ENCODE peak calls at places on chromosomes 16 and 17, in five cellular contexts. K is H9, W is neuronal stem cell, V is H1, O is IMR-90. Y is an unnamed sample. For H3K4me1, the result is how much of the 10 kb centered on the place peaks cover.

GRCh38 chr17:58040386-58040785 is 33.3 kb upstream of the SRSF1 start:
- DNase-seq in K (no peak), W (no peak), V (no peak), O (no peak), Y (no peak)

GRCh38 chr17:80028030-80028429 is 7.6 kb downstream of the TBC1D16 start:
- DNase-seq in K (no peak), W (no peak), V (no peak), O (no peak), Y (no peak)

GRCh38 chr17:75130632-75131277 is 787 bp downstream of the NT5C start:
- DNase-seq in K (peak), W (no peak), V (peak), O (peak), Y (no peak)

GRCh38 chr16:50535506-50536257 is 12.5 kb upstream of the NKD1 start:
- DNase-seq in K (no peak), W (no peak), V (no peak), O (no peak), Y (no peak)

GRCh38 chr16:56671706-56672105 is 2.1 kb downstream of the MT1H start:
- DNase-seq in K (no peak), W (no peak), V (no peak), O (peak), Y (no peak)

GRCh38 chr17:38970804-38971203 is 3.6 kb upstream of the FBXO47 start:
- DNase-seq in K (no peak), W (no peak), V (peak), O (no peak), Y (no peak)

GRCh38 chr17:65294184-65294719 is 157.1 kb downstream of the RGS9 start:
- DNase-seq in K (peak), W (peak), V (peak), O (peak), Y (peak)

GRCh38 chr17:7068268-7068667 is 11.8 kb downstream of the CLEC10A start:
- DNase-seq in K (no peak), W (no peak), V (no peak), O (no peak), Y (no peak)

GRCh38 chr17:45648642-45649041 is 135.5 kb upstream of the CRHR1 start:
- DNase-seq in K (peak), W (no peak), V (peak), O (no peak), Y (no peak)

GRCh38 chr17:54902017-54902416 is 1.4 kb downstream of the TOM1L1 start:
- DNase-seq in K (no peak), W (no peak), V (no peak), O (no peak), Y (no peak)

GRCh38 chr17:7352559-7352889 is 562 bp downstream of the KCTD11 start:
- DNase-seq in K (no peak), W (no peak), V (no peak), O (no peak), Y (no peak)

GRCh38 chr16:13957197-13958078 is 37.5 kb downstream of the ERCC4 start:
- DNase-seq in K (no peak), W (peak), V (no peak), O (peak), Y (peak)

GRCh38 chr16:10736926-10737625 is 6.6 kb upstream of the NUBP1 start:
- DNase-seq in K (peak), W (peak), V (peak), O (peak), Y (peak)

GRCh38 chr17:41452276-41452675 is 11.5 kb upstream of the KRT38 start:
- DNase-seq in K (no peak), W (no peak), V (no peak), O (no peak), Y (no peak)

GRCh38 chr16:80105160-80105559 is 435.6 kb upstream of the DYNLRB2 start:
- DNase-seq in K (no peak), W (no peak), V (no peak), O (no peak), Y (peak)

GRCh38 chr17:38738007-38738662 is 8.0 kb downstream of the CISD3 start:
- DNase-seq in K (no peak), W (no peak), V (no peak), O (no peak), Y (no peak)

GRCh38 chr17:43860077-43860725 is 13.2 kb downstream of the CD300LG start:
- DNase-seq in K (no peak), W (no peak), V (no peak), O (no peak), Y (no peak)

GRCh38 chr17:34895388-34895787 is 65.9 kb downstream of the CCT6B start:
- DNase-seq in K (peak), W (no peak), V (no peak), O (no peak), Y (no peak)

GRCh38 chr17:71327376-71328059 is 793.3 kb upstream of the SOX9 start:
- DNase-seq in K (no peak), W (no peak), V (no peak), O (peak), Y (no peak)

GRCh38 chr16:79146-80054 is 1.4 kb downstream of the MPG start:
- DNase-seq in K (no peak), W (no peak), V (no peak), O (peak), Y (no peak)

GRCh38 chr16:85083051-85083639 is 29.1 kb downstream of the CIBAR2 start:
- DNase-seq in K (peak), W (no peak), V (peak), O (peak), Y (no peak)

GRCh38 chr16:87784812-87785211 is 19.0 kb upstream of the KLHDC4 start:
- DNase-seq in K (no peak), W (no peak), V (no peak), O (peak), Y (peak)

GRCh38 chr16:87778476-87778829 is 12.7 kb upstream of the KLHDC4 start:
- DNase-seq in K (no peak), W (no peak), V (no peak), O (no peak), Y (no peak)

GRCh38 chr16:87780385-87780989 is 14.7 kb upstream of the KLHDC4 start:
- DNase-seq in K (no peak), W (no peak), V (no peak), O (peak), Y (no peak)

GRCh38 chr16:87778830-87779579 is 13.2 kb upstream of the KLHDC4 start:
- DNase-seq in K (peak), W (peak), V (peak), O (peak), Y (peak)
- H3K4me1 ChIP-seq in K (under half), W (under half), V (under half), O (under half), Y (under half)

GRCh38 chr17:73179878-73180277 is 13.0 kb upstream of the COG1 start:
- DNase-seq in K (no peak), W (no peak), V (no peak), O (no peak), Y (no peak)

GRCh38 chr17:73175962-73176565 is 11.3 kb downstream of the SSTR2 start:
- DNase-seq in K (no peak), W (no peak), V (no peak), O (no peak), Y (no peak)

GRCh38 chr17:73184133-73184993 is 8.5 kb upstream of the COG1 start:
- DNase-seq in K (no peak), W (no peak), V (no peak), O (no peak), Y (no peak)

GRCh38 chr17:73182616-73183310 is 10.1 kb upstream of the COG1 start:
- DNase-seq in K (no peak), W (no peak), V (no peak), O (no peak), Y (no peak)

DNA sequence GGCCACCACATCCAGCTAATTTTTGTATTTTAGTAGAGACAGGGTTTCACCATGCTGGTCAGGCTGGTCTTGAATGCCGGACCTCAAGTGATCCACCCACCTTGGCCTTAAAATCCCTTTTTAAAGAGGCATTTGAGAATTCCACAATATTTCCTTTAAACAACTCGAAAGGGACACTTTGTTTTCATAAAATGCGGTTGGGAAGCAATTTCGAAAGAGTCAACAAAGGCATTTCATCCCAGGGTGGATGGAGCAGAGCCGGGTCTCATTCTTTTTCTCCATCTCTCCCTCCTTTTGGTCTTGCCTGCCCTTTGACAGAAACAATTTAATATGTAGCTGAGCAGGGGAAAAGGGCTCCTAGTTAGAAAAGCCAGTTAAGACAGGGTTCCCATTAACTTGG is 13.5 kb upstream of the COG1 start:
- DNase-seq in K (no peak), W (no peak), V (no peak), O (no peak), Y (no peak)
- H4K91ac ChIP-seq in K (no peak), W (no peak), V (no peak), O (no peak), Y (no peak)

GRCh38 chr17:48995332-48995870 is 1.8 kb upstream of the IGF2BP1 start:
- DNase-seq in K (peak), W (peak), V (peak), O (no peak), Y (no peak)
- H3K14ac ChIP-seq in K (peak), W (peak), V (peak), O (no peak), Y (peak)

GRCh38 chr17:77428901-77429734 is 288.3 kb downstream of the SEC14L1 start:
- DNase-seq in K (no peak), W (no peak), V (no peak), O (no peak), Y (no peak)

GRCh38 chr17:77425791-77426641 is 285.2 kb downstream of the SEC14L1 start:
- DNase-seq in K (peak), W (no peak), V (no peak), O (peak), Y (no peak)

GRCh38 chr17:77428020-77428781 is 287.4 kb downstream of the SEC14L1 start:
- DNase-seq in K (no peak), W (no peak), V (no peak), O (no peak), Y (no peak)

GRCh38 chr17:77426676-77427386 is 286.1 kb downstream of the SEC14L1 start:
- DNase-seq in K (no peak), W (no peak), V (no peak), O (no peak), Y (no peak)

DNA sequence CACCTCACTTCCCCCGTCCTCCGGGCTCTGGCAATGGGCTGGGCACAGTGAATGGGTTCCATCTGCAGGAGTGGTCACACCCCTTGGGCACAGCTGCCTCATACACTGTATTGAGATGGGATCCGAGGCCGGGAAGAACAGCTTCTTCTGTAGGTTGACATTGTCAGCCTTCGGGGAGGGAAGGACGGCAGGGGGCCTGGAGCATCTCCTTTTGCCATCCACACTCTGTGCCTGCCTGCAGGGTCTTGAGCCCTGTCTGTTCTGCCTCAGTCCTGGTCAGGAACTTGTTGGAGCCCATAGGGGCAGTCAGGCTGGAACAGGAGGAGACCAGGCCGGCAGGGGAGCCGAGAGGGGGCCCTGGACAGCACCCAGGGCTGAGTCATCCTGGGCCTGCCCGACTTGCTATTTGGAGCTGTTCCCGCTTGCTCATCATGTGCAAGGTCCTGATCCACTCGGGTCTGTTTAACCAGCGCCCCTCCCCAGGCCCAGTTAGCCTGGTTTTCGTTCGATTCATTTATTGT is 286.8 kb downstream of the SEC14L1 start:
- DNase-seq in K (no peak), W (no peak), V (no peak), O (peak), Y (no peak)
- H3K4me1 ChIP-seq in K (under half), W (under half), V (under half), O (half or more), Y (half or more)

GRCh38 chr16:86335266-86336172 is 174.8 kb upstream of the FOXF1 start:
- DNase-seq in K (peak), W (no peak), V (no peak), O (no peak), Y (no peak)
- H4K91ac ChIP-seq in K (no peak), W (no peak), V (no peak), O (peak), Y (no peak)

DNA sequence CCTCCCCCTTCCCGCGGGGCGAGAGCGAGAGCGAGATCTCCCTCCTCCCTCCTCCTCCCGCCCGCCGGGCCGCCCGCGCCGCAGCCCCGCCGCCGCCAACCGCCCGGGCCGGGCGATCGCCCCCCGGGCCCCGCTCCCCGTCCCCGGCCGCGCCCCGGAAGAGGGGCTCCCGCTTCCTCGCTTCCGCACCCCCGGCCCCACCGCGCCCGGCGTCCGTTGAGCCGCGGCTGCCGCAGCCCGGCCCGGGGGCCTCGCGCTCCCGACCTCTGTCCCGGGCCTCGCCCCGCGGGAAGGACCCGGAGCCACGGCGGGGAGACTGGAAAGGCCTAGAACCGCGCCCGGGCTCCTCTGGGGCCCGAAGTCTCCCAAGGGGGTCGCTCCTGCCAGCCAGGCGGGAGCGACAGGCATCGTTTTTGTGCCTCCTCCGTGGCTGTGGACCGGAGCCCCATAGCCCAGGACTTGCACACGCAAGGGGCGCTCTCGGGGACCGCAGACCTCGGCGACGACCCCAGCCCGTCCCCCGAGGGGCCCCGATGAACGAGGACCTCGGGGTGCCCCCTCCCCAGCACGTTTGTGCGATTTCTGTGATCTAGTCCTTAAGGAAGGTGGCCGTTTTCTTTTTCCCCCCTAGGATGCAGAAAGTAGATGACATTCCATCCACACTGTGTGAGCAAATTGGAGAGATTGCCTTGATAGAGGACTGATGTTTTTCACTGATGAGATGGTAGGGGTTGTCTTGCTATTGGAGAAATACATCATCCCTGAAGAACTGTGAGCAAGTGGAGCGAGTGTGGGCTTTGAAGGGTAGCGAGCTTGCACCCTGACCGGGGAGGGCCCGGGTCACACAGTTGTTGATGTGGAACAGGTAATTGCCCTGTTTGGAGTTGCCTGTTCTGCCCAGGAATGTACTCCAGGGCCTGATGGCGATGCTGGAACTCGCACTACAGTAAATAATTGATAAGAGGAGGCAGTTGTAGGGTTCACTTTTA is 610 bp downstream of the BANP start:
- DNase-seq in K (no peak), W (peak), V (no peak), O (no peak), Y (no peak)
- H3K14ac ChIP-seq in K (peak), W (peak), V (peak), O (peak), Y (peak)

GRCh38 chr17:32915108-32915700 is 12.7 kb upstream of the TMEM98 start:
- DNase-seq in K (no peak), W (no peak), V (no peak), O (no peak), Y (no peak)

GRCh38 chr17:32917842-32918241 is 10.1 kb upstream of the TMEM98 start:
- DNase-seq in K (peak), W (no peak), V (no peak), O (no peak), Y (no peak)

GRCh38 chr17:32914181-32914580 is 13.8 kb upstream of the TMEM98 start:
- DNase-seq in K (no peak), W (no peak), V (no peak), O (no peak), Y (no peak)

GRCh38 chr17:32917081-32917480 is 10.9 kb upstream of the TMEM98 start:
- DNase-seq in K (no peak), W (no peak), V (no peak), O (no peak), Y (no peak)

DNA sequence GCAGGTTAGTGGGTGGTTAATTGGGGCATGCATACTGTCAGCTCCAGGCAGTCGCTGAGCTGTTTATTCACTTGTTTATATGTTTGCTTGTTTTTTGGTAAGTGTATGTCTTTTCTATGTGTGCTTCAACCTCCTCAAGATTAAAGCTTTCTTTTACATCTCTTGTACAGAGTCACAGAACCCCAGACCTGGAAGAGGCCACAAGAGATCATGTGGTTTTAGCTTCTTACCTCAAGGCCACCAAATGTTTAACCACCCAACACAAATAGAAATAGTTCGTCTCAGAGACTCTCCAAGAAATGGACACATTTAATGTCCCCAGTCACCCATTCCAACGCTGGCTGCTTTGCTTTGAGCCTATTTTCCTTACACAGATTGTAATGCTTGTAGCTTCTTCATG is 11.8 kb upstream of the TMEM98 start:
- DNase-seq in K (no peak), W (no peak), V (no peak), O (no peak), Y (no peak)
- H3K4me1 ChIP-seq in K (under half), W (under half), V (under half), O (under half), Y (under half)